ENCODE peak calls at places on chromosomes 6 and 20, in four cellular contexts. One of them, this sample, is unnamed.

GRCh38 chr6:7178280-7178679 is 70.5 kb downstream of the RREB1 start:
- DNase-seq in astrocyte: no peak
- DNase-seq in K562: no peak
- DNase-seq in H7: no peak
- DNase-seq in this sample: no peak

GRCh38 chr6:139540276-139540675 is 165.8 kb upstream of the CITED2 start:
- DNase-seq in astrocyte: peak; percentile 64
- DNase-seq in K562: no peak
- DNase-seq in H7: no peak
- DNase-seq in this sample: peak; percentile 88

GRCh38 chr6:159788757-159789376 is 535 bp downstream of the TCP1 start:
- DNase-seq in astrocyte: peak; percentile 9
- DNase-seq in K562: peak; percentile 74
- DNase-seq in H7: peak; percentile 61
- DNase-seq in this sample: peak; percentile 41

GRCh38 chr6:90209527-90209926 is 87.1 kb downstream of the BACH2 start:
- DNase-seq in astrocyte: no peak
- DNase-seq in K562: no peak
- DNase-seq in H7: no peak
- DNase-seq in this sample: no peak

GRCh38 chr6:34324738-34325444 is 67.6 kb downstream of the NUDT3 start:
- DNase-seq in astrocyte: peak; percentile 51
- DNase-seq in K562: no peak
- DNase-seq in H7: no peak
- DNase-seq in this sample: peak; percentile 78

GRCh38 chr6:167858086-167858591 is 31.4 kb downstream of the AFDN start:
- DNase-seq in astrocyte: peak; percentile 81
- DNase-seq in K562: no peak
- DNase-seq in H7: no peak
- DNase-seq in this sample: peak; percentile 81

GRCh38 chr6:6546318-6547110 is 42.0 kb upstream of the LY86 start:
- DNase-seq in astrocyte: peak; percentile 17
- DNase-seq in K562: no peak
- DNase-seq in H7: peak; percentile 78
- DNase-seq in this sample: peak; percentile 5

GRCh38 chr6:144411506-144412165 is 126.5 kb downstream of the UTRN start:
- DNase-seq in astrocyte: peak; percentile 36
- DNase-seq in K562: no peak
- DNase-seq in H7: no peak
- DNase-seq in this sample: peak; percentile 38

GRCh38 chr20:23586735-23587525 is 18.6 kb upstream of the CST9L start:
- DNase-seq in astrocyte: no peak
- DNase-seq in K562: no peak
- DNase-seq in H7: no peak
- DNase-seq in this sample: no peak

GRCh38 chr20:59577809-59578601 is 26.3 kb upstream of the PHACTR3 start:
- DNase-seq in astrocyte: no peak
- DNase-seq in K562: no peak
- DNase-seq in H7: no peak
- DNase-seq in this sample: no peak

GRCh38 chr20:62258499-62259293 is 20.4 kb downstream of the OSBPL2 start:
- DNase-seq in astrocyte: peak; percentile 69
- DNase-seq in K562: no peak
- DNase-seq in H7: no peak
- DNase-seq in this sample: peak; percentile 80
- H3K36me3 ChIP-seq in astrocyte: peaks cover 3% of the 10 kb centered on the region
- H3K36me3 ChIP-seq in K562: peaks cover 36% of the 10 kb centered on the region
- H3K36me3 ChIP-seq in H7: peaks cover 10% of the 10 kb centered on the region
- H3K36me3 ChIP-seq in this sample: peaks cover 7% of the 10 kb centered on the region

GRCh38 chr20:32189691-32190607 is 17.6 kb downstream of the PLAGL2 start:
- DNase-seq in astrocyte: peak; percentile 18
- DNase-seq in K562: no peak
- DNase-seq in H7: peak; percentile 94
- DNase-seq in this sample: peak; percentile 46

GRCh38 chr20:32190608-32191415 is 16.7 kb downstream of the PLAGL2 start:
- DNase-seq in astrocyte: no peak
- DNase-seq in K562: no peak
- DNase-seq in H7: peak; percentile 73
- DNase-seq in this sample: peak; percentile 28

GRCh38 chr20:32192698-32193097 is 14.8 kb downstream of the PLAGL2 start:
- DNase-seq in astrocyte: no peak
- DNase-seq in K562: no peak
- DNase-seq in H7: no peak
- DNase-seq in this sample: no peak

GRCh38 chr20:32191422-32191821 is 16.1 kb downstream of the PLAGL2 start:
- DNase-seq in astrocyte: no peak
- DNase-seq in K562: no peak
- DNase-seq in H7: no peak
- DNase-seq in this sample: no peak

DNA sequence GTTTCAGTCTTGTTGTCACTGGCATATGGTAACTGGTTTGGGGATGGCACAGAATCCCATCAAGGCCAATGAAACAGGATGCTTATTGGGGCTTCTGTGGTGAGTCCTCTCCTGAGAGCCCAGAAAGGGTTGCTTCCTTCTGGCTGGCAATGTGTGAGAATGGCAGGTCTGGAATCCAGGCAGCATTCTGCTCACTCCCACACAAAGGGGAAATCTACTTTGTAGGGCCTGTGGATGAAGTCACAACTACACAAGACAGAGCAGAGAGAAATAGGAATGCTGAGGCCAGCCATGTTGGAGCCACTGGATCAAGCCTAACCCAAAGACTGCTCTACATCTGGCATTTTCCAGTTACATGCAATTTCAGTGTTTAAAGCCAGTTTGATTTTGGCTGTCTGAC is 15.7 kb downstream of the PLAGL2 start:
- DNase-seq in astrocyte: peak; percentile 33
- DNase-seq in K562: no peak
- DNase-seq in H7: no peak
- DNase-seq in this sample: peak; percentile 54
- H3K36me3 ChIP-seq in astrocyte: peaks cover 9% of the 10 kb centered on the region
- H3K36me3 ChIP-seq in K562: peaks cover 30% of the 10 kb centered on the region
- H3K36me3 ChIP-seq in H7: peaks cover 14% of the 10 kb centered on the region
- H3K36me3 ChIP-seq in this sample: peaks cover 5% of the 10 kb centered on the region

DNA sequence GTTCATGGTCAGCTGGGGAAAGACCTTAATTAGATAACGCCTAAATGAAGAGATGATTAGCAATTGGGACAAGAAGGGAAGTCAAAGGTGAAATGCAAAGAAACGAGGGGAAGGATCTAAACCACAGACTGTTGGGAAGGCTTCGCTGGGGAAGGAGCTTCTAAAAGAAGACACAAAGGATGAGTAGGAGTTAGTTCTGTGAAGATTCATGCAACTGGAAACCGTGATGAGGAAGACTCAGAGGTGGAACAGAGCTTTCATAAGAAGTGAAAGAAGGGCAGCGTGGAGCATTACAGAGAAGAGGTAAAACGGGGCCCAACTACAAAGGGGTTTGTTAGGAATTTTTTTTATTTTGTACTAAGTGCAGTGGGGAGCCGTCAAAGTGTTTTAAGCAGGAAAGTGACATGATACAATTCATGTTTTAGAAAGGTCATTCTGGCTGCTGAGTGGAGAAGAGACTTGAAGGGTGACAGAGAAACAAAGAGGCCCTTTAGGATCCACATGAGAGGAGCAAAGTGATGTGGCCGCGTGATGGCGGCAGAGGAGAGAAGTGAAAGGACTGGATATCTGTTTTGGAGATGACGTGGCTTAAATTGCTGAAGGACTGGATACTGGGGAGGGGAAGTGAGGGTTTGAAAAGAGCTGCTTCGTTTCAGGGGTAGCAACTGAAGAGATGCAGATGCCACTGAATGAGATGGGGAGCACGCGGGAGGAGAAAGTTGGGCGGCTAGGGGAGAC is 33.6 kb downstream of the TTI1 start:
- DNase-seq in astrocyte: no peak
- DNase-seq in K562: no peak
- DNase-seq in H7: no peak
- DNase-seq in this sample: no peak
- H3K36me3 ChIP-seq in astrocyte: peaks cover 17% of the 10 kb centered on the region
- H3K36me3 ChIP-seq in K562: peaks cover 97% of the 10 kb centered on the region
- H3K36me3 ChIP-seq in H7: peaks cover 53% of the 10 kb centered on the region
- H3K36me3 ChIP-seq in this sample: peaks cover 15% of the 10 kb centered on the region

DNA sequence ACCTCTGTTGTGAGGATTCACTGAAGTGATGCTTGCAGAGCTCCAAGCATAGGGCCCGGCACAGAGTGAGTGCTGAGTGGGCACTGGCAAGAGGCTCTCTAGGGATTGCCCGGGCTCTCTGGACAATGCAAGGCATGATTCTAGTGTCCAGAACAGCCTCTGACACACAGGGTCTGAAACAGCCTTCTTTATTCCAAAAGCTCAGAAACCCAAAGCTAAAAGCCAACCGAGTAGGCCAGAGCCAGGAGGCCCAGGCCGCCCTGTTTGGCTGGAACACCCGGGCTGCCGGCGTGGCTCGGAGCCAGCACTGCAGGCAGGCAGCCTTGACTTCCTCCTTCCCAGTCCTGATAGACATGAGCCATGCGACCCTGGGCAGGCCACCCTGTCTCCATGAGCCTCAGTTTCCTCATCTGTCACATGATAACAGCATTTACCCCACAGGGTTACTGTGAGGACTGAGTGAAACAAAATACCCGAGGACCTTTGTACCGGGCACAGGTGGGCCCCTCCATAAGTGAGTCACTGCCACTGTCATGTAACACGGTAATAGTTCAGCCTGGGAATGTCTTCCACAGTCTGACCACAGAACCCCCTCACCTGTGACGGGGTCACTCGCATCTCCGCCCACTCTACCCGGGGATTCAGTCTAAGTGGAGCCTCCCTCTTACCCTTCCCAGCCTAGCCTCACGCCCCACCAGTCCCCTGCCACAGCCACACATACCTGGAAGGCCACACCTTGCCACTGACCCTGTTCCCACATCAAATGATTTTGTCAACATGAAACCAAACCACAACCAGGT is 51.4 kb downstream of the PTPRT start:
- DNase-seq in astrocyte: no peak
- DNase-seq in K562: no peak
- DNase-seq in H7: no peak
- DNase-seq in this sample: no peak
- H3K36me3 ChIP-seq in astrocyte: no peaks in the 10 kb centered on the region
- H3K36me3 ChIP-seq in K562: no peaks in the 10 kb centered on the region
- H3K36me3 ChIP-seq in H7: no peaks in the 10 kb centered on the region
- H3K36me3 ChIP-seq in this sample: no peaks in the 10 kb centered on the region

GRCh38 chr20:50574108-50574507 is 63.9 kb downstream of the PTPN1 start:
- DNase-seq in astrocyte: no peak
- DNase-seq in K562: no peak
- DNase-seq in H7: peak; percentile 3
- DNase-seq in this sample: no peak
- H3K36me3 ChIP-seq in astrocyte: peaks cover 39% of the 10 kb centered on the region
- H3K36me3 ChIP-seq in K562: peaks cover 92% of the 10 kb centered on the region
- H3K36me3 ChIP-seq in H7: peaks cover 13% of the 10 kb centered on the region
- H3K36me3 ChIP-seq in this sample: peaks cover 6% of the 10 kb centered on the region